ENCODE peak calls at places on chromosomes 4 and X, in five cellular contexts. V, Y, D, H and E are unnamed samples.

GRCh38 chr4:25450491-25450901 is 73.4 kb downstream of the ANAPC4 start:
- DNase-seq in D (no peak), Y (no peak), V (no peak), H (no peak), E (no peak)

GRCh38 chr4:141668200-141668599 is 31.8 kb downstream of the IL15 start:
- DNase-seq in V (no peak), H (no peak), Y (no peak), D (no peak), E (no peak)

GRCh38 chr4:74999714-75000309 is 66.9 kb downstream of the PARM1 start:
- DNase-seq in D (no peak), V (no peak), H (no peak), Y (no peak), E (no peak)

GRCh38 chr4:152460488-152460887 is 75.4 kb downstream of the FBXW7 start:
- DNase-seq in V (no peak), D (no peak), Y (no peak), H (peak; percentile 92), E (no peak)

GRCh38 chr4:6225469-6225868 is 25.1 kb upstream of the JAKMIP1 start:
- DNase-seq in V (no peak), D (no peak), H (peak; percentile 32), Y (no peak), E (peak; percentile 35)

GRCh38 chrX:64850371-64851082 is 125.7 kb downstream of the ZC4H2 start:
- DNase-seq in V (no peak), Y (peak; percentile 1), D (no peak), H (no peak), E (no peak)

GRCh38 chrX:16558489-16558888 is 91.5 kb upstream of the S100G start:
- DNase-seq in Y (no peak), V (no peak), D (no peak), H (no peak), E (no peak)

GRCh38 chr4:7381221-7381889 is 53.4 kb downstream of the PSAPL1 start:
- DNase-seq in D (no peak), H (no peak), Y (no peak), V (no peak), E (no peak)

GRCh38 chr4:5874811-5875465 is 17.9 kb downstream of the CRMP1 start:
- DNase-seq in D (no peak), V (no peak), H (no peak), Y (no peak), E (no peak)